ENCODE peak calls at places on chromosomes 7 and 10, in ten cellular contexts. Q is stimulated activated CD4-positive, alpha-beta T cell treated with anti-CD3 and anti-CD28 coated beads, Interleukin-15, amount 100 ng/mL, for 24 hours; M is colonic mucosa; I is T-helper 2 cell; L is nephron progenitor cell; S is cerebellum; X is stimulated activated CD8-positive, alpha-beta memory T cell treated with anti-CD3 and anti-CD28 coated beads, Interleukin-7, amount 100 ng/mL, for 48 hours; G is iPS DF 19.7; T is endothelial cell of umbilical vein; U is NCI-H2081 treated with DMSO at 0.1 percent for 48 hours. N is an unnamed sample.

GRCh38 chr7:143887078-143887477 is 14.9 kb downstream of the TCAF1 start:
- DNase-seq in Q (no peak), M (no peak), I (no peak), L (no peak), S (no peak), X (no peak), G (no peak), T (no peak), U (no peak), N (no peak)

GRCh38 chr10:20466731-20467130 is 430.4 kb downstream of the NEBL start:
- DNase-seq in Q (no peak), M (no peak), I (no peak), L (no peak), S (no peak), X (no peak), G (no peak), T (no peak), U (no peak), N (no peak)

GRCh38 chr7:134613623-134614347 is 32.9 kb upstream of the BPGM start:
- DNase-seq in Q (peak; percentile 45), M (no peak), I (peak; percentile 68), L (no peak), S (no peak), X (peak; percentile 8), G (no peak), T (peak; percentile 99), U (no peak), N (no peak)

GRCh38 chr7:78112488-78112887 is 313.9 kb downstream of the PHTF2 start:
- DNase-seq in Q (no peak), M (no peak), I (no peak), L (no peak), S (no peak), X (no peak), G (no peak), T (no peak), U (no peak), N (no peak)

GRCh38 chr10:78890506-78890905 is 178.3 kb upstream of the ZMIZ1 start:
- DNase-seq in Q (no peak), M (peak; percentile 6), I (no peak), L (no peak), S (no peak), X (no peak), G (no peak), T (no peak), U (no peak), N (no peak)

GRCh38 chr7:47283497-47284131 is 298.3 kb downstream of the TNS3 start:
- DNase-seq in Q (no peak), M (peak; percentile 90), I (no peak), L (no peak), S (no peak), X (no peak), G (no peak), T (no peak), U (no peak), N (no peak)

GRCh38 chr10:94217431-94217830 is 145.3 kb downstream of the NOC3L start:
- DNase-seq in Q (no peak), M (no peak), I (no peak), L (no peak), S (no peak), X (no peak), G (no peak), T (no peak), U (no peak), N (no peak)

GRCh38 chr7:2075811-2076210 is 156.9 kb downstream of the MAD1L1 start:
- DNase-seq in Q (no peak), M (no peak), I (no peak), L (no peak), S (no peak), X (no peak), G (no peak), T (no peak), U (no peak), N (no peak)

GRCh38 chr7:99618726-99619125 is 2.0 kb downstream of the ZSCAN25 start:
- DNase-seq in Q (no peak), M (no peak), I (no peak), L (no peak), S (no peak), X (no peak), G (no peak), T (no peak), U (no peak), N (no peak)